ENCODE peak calls at places on chromosomes 13 and 19, in six cellular contexts. X, Q, Y, K, G and E are unnamed samples.

GRCh38 chr19:15213715-15214381 is 13.1 kb upstream of the NOTCH3 start:
- DNase-seq in G (no peak), Y (no peak), Q (no peak), X (peak), K (no peak), E (no peak)

GRCh38 chr19:1748115-1748702 is 5.1 kb upstream of the ONECUT3 start:
- DNase-seq in Y (no peak), G (no peak), X (no peak), K (no peak), Q (no peak), E (no peak)

GRCh38 chr13:87656311-87656710 is 14.9 kb upstream of the SLITRK5 start:
- DNase-seq in Y (no peak), G (peak), K (no peak), Q (no peak), X (no peak), E (no peak)

GRCh38 chr19:49596407-49596806 is 5.4 kb downstream of the PRR12 start:
- DNase-seq in K (peak), X (no peak), Q (no peak), G (no peak), Y (no peak), E (no peak)

GRCh38 chr13:32021785-32022184 is 9.8 kb upstream of the FRY start:
- DNase-seq in X (no peak), K (no peak), G (no peak), Q (no peak), Y (no peak), E (no peak)

GRCh38 chr19:48480476-48481190 is 11.5 kb downstream of the CYTH2 start:
- DNase-seq in Q (no peak), Y (no peak), X (peak), G (no peak), K (no peak), E (no peak)

GRCh38 chr13:49985129-49985528 is 11.7 kb upstream of the TRIM13 start:
- DNase-seq in Y (no peak), K (no peak), G (no peak), X (no peak), Q (no peak), E (no peak)

GRCh38 chr19:18649371-18650047 is 12.7 kb downstream of the KLHL26 start:
- DNase-seq in Q (no peak), G (no peak), K (no peak), Y (no peak), X (peak), E (no peak)

GRCh38 chr13:30551194-30551593 is 66.5 kb upstream of the USPL1 start:
- DNase-seq in G (peak), Y (peak), K (no peak), Q (no peak), X (no peak), E (no peak)